ENCODE peak calls at places on chromosome 9, in four cellular contexts. One of them, this sample, is unnamed.

GRCh38 chr9:72012642-72013041 is 47.8 kb downstream of the C9orf57 start:
- DNase-seq in cardiac fibroblast: peak; percentile 9
- DNase-seq in fibroblast of pulmonary artery: no peak
- DNase-seq in progenitor cell of endocrine pancreas: no peak
- DNase-seq in this sample: no peak

GRCh38 chr9:4038182-4038723 is 261.6 kb downstream of the GLIS3 start:
- DNase-seq in fibroblast of pulmonary artery: peak; percentile 50
- DNase-seq in cardiac fibroblast: peak; percentile 19
- DNase-seq in progenitor cell of endocrine pancreas: no peak
- DNase-seq in this sample: no peak

GRCh38 chr9:19748278-19749126 is 40.3 kb downstream of the SLC24A2 start:
- DNase-seq in progenitor cell of endocrine pancreas: no peak
- DNase-seq in cardiac fibroblast: peak; percentile 41
- DNase-seq in fibroblast of pulmonary artery: peak; percentile 60
- DNase-seq in this sample: no peak

GRCh38 chr9:93207326-93207814 is 23.4 kb downstream of the WNK2 start:
- DNase-seq in fibroblast of pulmonary artery: peak; percentile 44
- DNase-seq in cardiac fibroblast: peak; percentile 48
- DNase-seq in progenitor cell of endocrine pancreas: no peak
- DNase-seq in this sample: no peak

GRCh38 chr9:113541019-113541900 is 77.7 kb downstream of the RGS3 start:
- DNase-seq in progenitor cell of endocrine pancreas: no peak
- DNase-seq in cardiac fibroblast: peak; percentile 32
- DNase-seq in fibroblast of pulmonary artery: peak; percentile 59
- DNase-seq in this sample: no peak

GRCh38 chr9:88460583-88461332 is 72.5 kb downstream of the SPIN1 start:
- DNase-seq in progenitor cell of endocrine pancreas: no peak
- DNase-seq in fibroblast of pulmonary artery: no peak
- DNase-seq in cardiac fibroblast: peak; percentile 33
- DNase-seq in this sample: no peak

GRCh38 chr9:33229359-33230120 is 10.4 kb upstream of the SPINK4 start:
- DNase-seq in fibroblast of pulmonary artery: no peak
- DNase-seq in cardiac fibroblast: no peak
- DNase-seq in progenitor cell of endocrine pancreas: no peak
- DNase-seq in this sample: no peak

GRCh38 chr9:31302620-31303418 is 1081.6 kb upstream of the ACO1 start:
- DNase-seq in progenitor cell of endocrine pancreas: no peak
- DNase-seq in cardiac fibroblast: no peak
- DNase-seq in fibroblast of pulmonary artery: no peak
- DNase-seq in this sample: no peak

GRCh38 chr9:124256517-124257069 is 1.2 kb upstream of the NEK6 start:
- DNase-seq in fibroblast of pulmonary artery: peak; percentile 85
- DNase-seq in cardiac fibroblast: peak; percentile 95
- DNase-seq in progenitor cell of endocrine pancreas: no peak
- DNase-seq in this sample: no peak

GRCh38 chr9:89473762-89474469 is 24.0 kb downstream of the SEMA4D start:
- DNase-seq in cardiac fibroblast: no peak
- DNase-seq in progenitor cell of endocrine pancreas: no peak
- DNase-seq in fibroblast of pulmonary artery: no peak
- DNase-seq in this sample: no peak

GRCh38 chr9:20125721-20126120 is 336.9 kb upstream of the SLC24A2 start:
- DNase-seq in cardiac fibroblast: no peak
- DNase-seq in progenitor cell of endocrine pancreas: no peak
- DNase-seq in fibroblast of pulmonary artery: no peak
- DNase-seq in this sample: no peak

GRCh38 chr9:36913393-36914211 is 120.5 kb downstream of the PAX5 start:
- DNase-seq in cardiac fibroblast: no peak
- DNase-seq in fibroblast of pulmonary artery: no peak
- DNase-seq in progenitor cell of endocrine pancreas: no peak
- DNase-seq in this sample: no peak

GRCh38 chr9:36911601-36912412 is 122.3 kb downstream of the PAX5 start:
- DNase-seq in progenitor cell of endocrine pancreas: no peak
- DNase-seq in cardiac fibroblast: no peak
- DNase-seq in fibroblast of pulmonary artery: no peak
- DNase-seq in this sample: no peak

GRCh38 chr9:36912620-36913019 is 121.4 kb downstream of the PAX5 start:
- DNase-seq in fibroblast of pulmonary artery: no peak
- DNase-seq in cardiac fibroblast: no peak
- DNase-seq in progenitor cell of endocrine pancreas: no peak
- DNase-seq in this sample: no peak

GRCh38 chr9:36914212-36914577 is 119.9 kb downstream of the PAX5 start:
- DNase-seq in progenitor cell of endocrine pancreas: no peak
- DNase-seq in cardiac fibroblast: no peak
- DNase-seq in fibroblast of pulmonary artery: no peak
- DNase-seq in this sample: no peak

DNA sequence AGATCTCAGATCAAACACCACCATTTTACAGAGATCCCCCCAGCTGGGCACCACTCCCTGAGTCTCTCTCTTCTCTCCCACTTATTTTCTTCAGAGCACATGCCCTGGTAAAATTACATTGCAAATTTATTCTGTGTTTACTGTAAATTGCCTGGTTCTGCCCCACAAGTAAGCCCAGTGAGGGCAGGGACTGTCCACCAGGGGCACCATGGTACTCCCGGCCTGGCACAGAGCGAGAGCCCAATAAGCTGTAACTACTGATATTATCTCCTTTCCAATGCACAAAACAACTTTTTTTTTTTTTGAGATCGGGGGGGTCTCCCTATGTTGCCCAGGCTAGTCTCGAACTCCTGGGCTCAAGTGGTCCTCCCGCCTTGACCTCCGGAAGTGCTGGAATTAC is 123.0 kb downstream of the PAX5 start:
- DNase-seq in progenitor cell of endocrine pancreas: no peak
- DNase-seq in fibroblast of pulmonary artery: no peak
- DNase-seq in cardiac fibroblast: no peak
- DNase-seq in this sample: no peak
- TF ChIP-seq CTCF in progenitor cell of endocrine pancreas: no peak
- TF ChIP-seq CTCF in fibroblast of pulmonary artery: no peak
- TF ChIP-seq CTCF in cardiac fibroblast: no peak
- TF ChIP-seq CTCF in this sample: no peak

DNA sequence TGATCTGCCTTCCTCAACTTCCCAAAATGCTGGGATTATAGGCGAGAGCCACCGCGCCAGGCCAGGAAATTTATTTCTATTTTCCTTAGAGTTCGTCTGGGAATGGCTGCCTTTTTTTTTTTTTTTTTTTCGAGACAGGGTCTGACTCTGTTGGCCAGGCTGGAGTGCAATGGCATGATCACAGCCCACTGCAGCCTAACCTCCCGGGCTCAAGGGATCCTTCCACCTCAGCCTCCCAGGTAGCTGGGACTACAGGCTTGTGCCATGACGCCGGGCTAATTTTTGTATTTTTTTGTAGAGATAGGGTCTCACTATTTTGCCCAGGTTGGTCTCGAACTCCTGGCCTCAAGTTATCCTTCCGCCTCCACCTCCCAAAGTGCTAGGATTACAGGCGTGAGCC is 888 bp upstream of the LAMC3 start:
- DNase-seq in cardiac fibroblast: no peak
- DNase-seq in progenitor cell of endocrine pancreas: no peak
- DNase-seq in fibroblast of pulmonary artery: no peak
- DNase-seq in this sample: no peak
- TF ChIP-seq CTCF in cardiac fibroblast: no peak
- TF ChIP-seq CTCF in progenitor cell of endocrine pancreas: no peak
- TF ChIP-seq CTCF in fibroblast of pulmonary artery: no peak
- TF ChIP-seq CTCF in this sample: no peak

DNA sequence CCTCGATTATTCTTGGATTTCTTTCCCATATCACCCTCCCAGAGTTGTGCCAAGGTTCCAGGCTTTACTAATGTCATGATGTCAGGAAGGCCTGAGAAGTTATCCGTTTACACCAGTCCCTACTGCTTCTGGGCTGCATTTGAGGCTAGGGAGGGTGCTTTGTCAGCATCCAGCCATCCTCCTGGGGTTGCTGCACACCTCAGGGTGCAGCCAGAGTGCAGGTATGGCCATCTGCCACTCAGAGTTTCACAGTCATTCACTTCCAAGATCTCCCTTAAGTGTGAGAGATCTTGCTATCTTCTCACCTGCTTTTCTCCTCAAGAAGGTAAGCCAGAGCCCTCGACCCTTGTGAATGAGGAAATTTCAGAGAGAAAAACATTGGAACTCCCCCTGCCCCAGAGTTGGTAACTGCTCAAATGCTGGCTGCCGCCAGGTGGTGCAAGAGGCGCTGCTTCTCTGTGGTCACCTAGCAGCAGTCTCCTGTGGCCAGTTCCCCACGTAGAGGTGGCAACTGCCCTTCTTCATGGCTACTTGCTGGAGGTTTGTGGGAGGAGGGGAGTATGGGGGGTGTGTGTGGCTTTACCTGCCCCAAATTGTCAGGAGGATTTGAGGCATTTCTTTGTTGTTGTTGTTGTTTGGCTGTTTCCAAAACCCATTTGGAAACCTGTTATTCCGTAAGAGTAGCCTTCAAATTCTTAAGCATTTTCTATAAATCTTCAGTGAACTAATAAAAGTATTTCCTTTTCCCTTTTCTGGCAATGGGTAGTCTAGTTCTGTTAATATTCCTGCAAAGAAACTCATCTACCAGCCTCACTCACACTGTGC is 259.6 kb upstream of the DMRT1 start:
- DNase-seq in cardiac fibroblast: no peak
- DNase-seq in fibroblast of pulmonary artery: no peak
- DNase-seq in progenitor cell of endocrine pancreas: peak; percentile 21
- DNase-seq in this sample: no peak
- TF ChIP-seq CTCF in cardiac fibroblast: no peak
- TF ChIP-seq CTCF in fibroblast of pulmonary artery: no peak
- TF ChIP-seq CTCF in progenitor cell of endocrine pancreas: peak; percentile 60
- TF ChIP-seq CTCF in this sample: no peak

GRCh38 chr9:127218818-127219217 is 45.8 kb upstream of the GARNL3 start:
- DNase-seq in cardiac fibroblast: no peak
- DNase-seq in fibroblast of pulmonary artery: no peak
- DNase-seq in progenitor cell of endocrine pancreas: no peak
- DNase-seq in this sample: no peak
- TF ChIP-seq CTCF in cardiac fibroblast: no peak
- TF ChIP-seq CTCF in fibroblast of pulmonary artery: no peak
- TF ChIP-seq CTCF in progenitor cell of endocrine pancreas: no peak
- TF ChIP-seq CTCF in this sample: no peak

GRCh38 chr9:134531251-134531970 is 110.2 kb upstream of the COL5A1 start:
- DNase-seq in fibroblast of pulmonary artery: no peak
- DNase-seq in cardiac fibroblast: peak; percentile 48
- DNase-seq in progenitor cell of endocrine pancreas: no peak
- DNase-seq in this sample: no peak
- TF ChIP-seq CTCF in fibroblast of pulmonary artery: no peak
- TF ChIP-seq CTCF in cardiac fibroblast: peak; percentile 16
- TF ChIP-seq CTCF in progenitor cell of endocrine pancreas: no peak
- TF ChIP-seq CTCF in this sample: no peak

DNA sequence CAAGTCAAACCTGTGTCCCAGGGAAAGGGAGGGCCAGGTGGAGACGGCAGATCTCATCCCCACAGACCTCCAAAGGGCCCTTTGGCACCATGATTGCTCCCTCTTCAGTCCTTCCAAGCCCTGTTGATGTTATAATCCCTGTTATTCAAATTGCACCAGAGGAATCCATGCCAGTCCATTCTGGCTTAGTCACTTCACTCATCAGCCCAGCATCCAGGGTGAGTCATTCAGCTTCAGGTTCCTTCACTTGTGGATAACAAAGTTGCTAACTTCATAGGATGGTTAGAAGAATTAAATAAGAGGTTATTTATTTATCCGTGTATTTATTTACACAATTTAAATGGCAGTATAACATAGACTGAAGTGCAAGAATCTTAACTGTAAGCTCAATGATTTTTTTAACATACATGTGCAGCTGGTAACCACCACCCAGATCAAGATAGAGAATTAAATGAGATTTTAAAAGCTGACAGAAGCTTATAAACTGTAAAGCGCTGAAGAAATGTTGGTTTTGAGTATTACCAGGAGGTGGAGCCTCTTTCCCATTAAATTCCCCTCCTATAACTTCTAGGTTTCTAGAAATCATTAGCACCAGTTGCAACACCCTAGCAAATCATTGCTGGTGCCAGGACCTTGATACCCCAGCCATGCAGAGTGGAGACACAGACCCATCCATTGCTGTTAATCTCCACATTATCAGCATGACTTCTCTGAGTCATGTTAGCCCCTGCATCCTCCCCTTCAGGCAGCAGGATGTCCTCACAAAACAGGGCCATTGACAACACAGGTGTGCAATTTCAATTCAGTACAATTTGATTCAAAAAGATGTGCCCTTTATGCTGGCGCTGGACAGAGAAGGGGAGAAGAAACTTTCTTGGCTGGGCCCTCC is 77.4 kb downstream of the SEC61B start:
- DNase-seq in progenitor cell of endocrine pancreas: no peak
- DNase-seq in fibroblast of pulmonary artery: peak; percentile 32
- DNase-seq in cardiac fibroblast: peak; percentile 62
- DNase-seq in this sample: no peak
- TF ChIP-seq CTCF in progenitor cell of endocrine pancreas: peak; percentile 31
- TF ChIP-seq CTCF in fibroblast of pulmonary artery: peak; percentile 13
- TF ChIP-seq CTCF in cardiac fibroblast: no peak
- TF ChIP-seq CTCF in this sample: no peak

GRCh38 chr9:34957492-34958410 is at the start of gene PHF24:
- DNase-seq in progenitor cell of endocrine pancreas: peak; percentile 24
- DNase-seq in cardiac fibroblast: no peak
- DNase-seq in fibroblast of pulmonary artery: no peak
- DNase-seq in this sample: peak; percentile 32
- TF ChIP-seq CTCF in progenitor cell of endocrine pancreas: peak; percentile 8
- TF ChIP-seq CTCF in cardiac fibroblast: no peak
- TF ChIP-seq CTCF in fibroblast of pulmonary artery: no peak
- TF ChIP-seq CTCF in this sample: no peak

DNA sequence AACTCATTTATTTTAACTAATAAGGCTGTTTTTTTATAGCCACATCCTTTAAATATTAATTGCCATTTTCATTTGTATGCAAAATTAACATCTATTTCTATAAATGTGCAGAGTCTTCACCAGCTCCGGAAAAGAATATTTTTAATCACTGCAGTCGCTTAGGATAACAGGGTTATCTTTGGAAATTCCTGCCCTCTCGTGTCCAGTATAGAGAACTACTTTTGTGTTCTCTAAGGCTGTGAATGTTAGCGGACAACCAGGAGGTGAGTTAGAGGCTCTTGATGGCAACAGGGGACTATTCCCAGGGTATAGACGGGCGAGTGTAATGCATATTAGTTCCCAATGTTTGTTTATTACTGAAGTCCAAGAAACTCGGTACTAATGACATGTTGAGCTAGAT is 59.4 kb downstream of the GGTA1 start:
- DNase-seq in fibroblast of pulmonary artery: peak; percentile 48
- DNase-seq in cardiac fibroblast: peak; percentile 62
- DNase-seq in progenitor cell of endocrine pancreas: no peak
- DNase-seq in this sample: no peak
- TF ChIP-seq CTCF in fibroblast of pulmonary artery: peak; percentile 44
- TF ChIP-seq CTCF in cardiac fibroblast: peak; percentile 37
- TF ChIP-seq CTCF in progenitor cell of endocrine pancreas: peak; percentile 36
- TF ChIP-seq CTCF in this sample: no peak

GRCh38 chr9:122835313-122835731 is 6.9 kb upstream of the PDCL start:
- DNase-seq in cardiac fibroblast: no peak
- DNase-seq in fibroblast of pulmonary artery: no peak
- DNase-seq in progenitor cell of endocrine pancreas: no peak
- DNase-seq in this sample: no peak
- TF ChIP-seq CTCF in cardiac fibroblast: no peak
- TF ChIP-seq CTCF in fibroblast of pulmonary artery: no peak
- TF ChIP-seq CTCF in progenitor cell of endocrine pancreas: no peak
- TF ChIP-seq CTCF in this sample: no peak

This sample was measured in activated B cell treated with CpG ODN at 0.5 μM for 24 hours.